ENCODE peak calls at places on chromosomes 4 and X, in five cellular contexts. T is fibroblast of mammary gland, N is HEK293T, H is choroid plexus epithelial cell, K is NCI-H2081. J is an unnamed sample.

GRCh38 chr4:76579596-76580375 is 144.8 kb downstream of the SHROOM3 start:
- DNase-seq in N (no peak), K (peak; percentile 73), H (no peak), T (no peak), J (peak; percentile 7)

GRCh38 chr4:8273450-8273849 is 3.9 kb downstream of the HTRA3 start:
- DNase-seq in K (no peak), H (no peak), N (no peak), T (no peak), J (no peak)

GRCh38 chr4:57020467-57021101 is 41.9 kb downstream of the POLR2B start:
- DNase-seq in K (no peak), H (peak; percentile 78), T (peak; percentile 91), N (no peak), J (no peak)

GRCh38 chr4:78057135-78057599 is at the start of gene FRAS1:
- DNase-seq in H (peak; percentile 26), N (peak; percentile 49), T (peak; percentile 27), K (peak; percentile 41), J (no peak)

GRCh38 chr4:8302331-8302730 is 32.8 kb downstream of the HTRA3 start:
- DNase-seq in K (no peak), T (no peak), H (no peak), N (no peak), J (no peak)

GRCh38 chr4:185709802-185710486 is 102.0 kb downstream of the SORBS2 start:
- DNase-seq in N (no peak), T (peak; percentile 92), K (no peak), H (peak; percentile 78), J (no peak)

GRCh38 chr4:6338951-6339817 is 69.5 kb downstream of the WFS1 start:
- DNase-seq in T (no peak), K (no peak), H (no peak), N (no peak), J (no peak)

GRCh38 chr4:124053872-124054538 is 657.4 kb downstream of the SPRY1 start:
- DNase-seq in K (no peak), H (peak; percentile 43), N (no peak), T (no peak), J (no peak)

GRCh38 chrX:47179221-47179927 is 14.3 kb upstream of the UBA1 start:
- DNase-seq in T (peak; percentile 61), N (no peak), H (peak; percentile 22), K (no peak), J (no peak)

GRCh38 chr4:167239627-167240026 is 5.3 kb upstream of the SPOCK3 start:
- DNase-seq in N (no peak), H (no peak), T (no peak), K (no peak), J (no peak)

GRCh38 chr4:119525005-119525749 is 103.4 kb downstream of the PDE5A start:
- DNase-seq in N (no peak), T (peak; percentile 83), K (no peak), H (peak; percentile 90), J (no peak)

GRCh38 chr4:10535900-10536299 is 78.7 kb upstream of the ZNF518B start:
- DNase-seq in T (no peak), K (no peak), N (no peak), H (no peak), J (no peak)

GRCh38 chrX:132086717-132087116 is 41.1 kb downstream of the FRMD7 start:
- DNase-seq in T (peak; percentile 12), K (no peak), H (peak; percentile 13), N (no peak), J (no peak)

GRCh38 chr4:69984030-69984443 is 11.7 kb upstream of the STATH start:
- DNase-seq in K (peak; percentile 48), T (peak; percentile 16), H (peak; percentile 91), N (peak; percentile 14), J (peak; percentile 2)

GRCh38 chr4:149735796-149736195 is 79.8 kb downstream of the IQCM start:
- DNase-seq in T (peak; percentile 55), H (peak; percentile 44), N (no peak), K (no peak), J (no peak)

GRCh38 chrX:17944833-17945497 is 83.9 kb upstream of the RAI2 start:
- DNase-seq in K (no peak), N (peak; percentile 37), T (peak; percentile 15), H (peak; percentile 3), J (no peak)

GRCh38 chr4:121951570-121952110 is at the start of gene TRPC3:
- DNase-seq in H (peak; percentile 16), T (no peak), N (peak; percentile 46), K (peak; percentile 2), J (no peak)

GRCh38 chrX:36974896-36975295 is 33.3 kb upstream of the FAM47C start:
- DNase-seq in K (peak; percentile 19), H (no peak), T (no peak), N (no peak), J (no peak)

GRCh38 chrX:11757729-11758399 is at the start of gene MSL3:
- DNase-seq in T (peak; percentile 63), K (peak; percentile 62), N (peak; percentile 63), H (peak; percentile 56), J (no peak)

GRCh38 chr4:116796022-116796421 is 289.4 kb downstream of the TRAM1L1 start:
- DNase-seq in T (no peak), N (peak; percentile 6), K (no peak), H (no peak), J (no peak)

GRCh38 chr4:175469519-175469918 is 342.5 kb downstream of the GPM6A start:
- DNase-seq in K (no peak), T (peak; percentile 12), H (peak; percentile 34), N (peak; percentile 9), J (no peak)

GRCh38 chr4:86569103-86569870 is 24.8 kb upstream of the PTPN13 start:
- DNase-seq in K (no peak), N (no peak), T (no peak), H (no peak), J (no peak)

GRCh38 chr4:113637363-113637762 is 124.2 kb downstream of the CAMK2D start:
- DNase-seq in N (no peak), T (no peak), K (no peak), H (peak; percentile 82), J (no peak)

GRCh38 chr4:53622739-53623151 is 31.5 kb upstream of the LNX1 start:
- DNase-seq in T (peak; percentile 96), H (peak; percentile 74), N (no peak), K (no peak), J (no peak)

GRCh38 chrX:40170830-40171512 is 73.2 kb upstream of the BCOR start:
- DNase-seq in T (no peak), N (no peak), K (no peak), H (no peak), J (no peak)